ENCODE peak calls at places on chromosomes 6 and 20, in four cellular contexts. E is LoVo, W is activated gamma-delta T cell treated with Interleukin-2 at 50 U/mL for 16 hours, U is heart left ventricle. H is an unnamed sample.

GRCh38 chr6:47741807-47742206 is 40.0 kb upstream of the OPN5 start:
- DNase-seq in E (peak), U (peak), W (no peak), H (no peak)

GRCh38 chr6:157096522-157096921 is 226.8 kb downstream of the TMEM242 start:
- DNase-seq in U (no peak), W (no peak), E (no peak), H (no peak)

GRCh38 chr20:50120935-50121693 is 8.2 kb upstream of the UBE2V1 start:
- DNase-seq in W (peak), E (peak), U (peak), H (peak)

GRCh38 chr20:956330-956951 is 40.3 kb upstream of the ANGPT4 start:
- DNase-seq in U (peak), W (peak), E (peak), H (peak)

GRCh38 chr20:5482791-5483190 is 166.0 kb upstream of the PROKR2 start:
- DNase-seq in U (no peak), W (no peak), E (no peak), H (no peak)

GRCh38 chr20:51338692-51339440 is 203.7 kb downstream of the NFATC2 start:
- DNase-seq in U (no peak), E (no peak), W (no peak), H (no peak)

GRCh38 chr6:149965191-149966020 is 1.7 kb downstream of the ULBP1 start:
- DNase-seq in U (no peak), W (no peak), E (no peak), H (peak)

GRCh38 chr6:27668442-27669275 is 195.8 kb upstream of the ZNF184 start:
- DNase-seq in U (no peak), W (no peak), E (peak), H (peak)

GRCh38 chr6:109212683-109213082 is 117.4 kb downstream of the CEP57L1 start:
- DNase-seq in W (no peak), E (no peak), U (no peak), H (no peak)

GRCh38 chr6:151016107-151016506 is 150.6 kb downstream of the MTHFD1L start:
- DNase-seq in W (no peak), E (no peak), U (no peak), H (no peak)

GRCh38 chr20:57612436-57612835 is 7.8 kb downstream of the ZBP1 start:
- DNase-seq in W (no peak), E (no peak), U (no peak), H (no peak)

GRCh38 chr6:88483424-88483823 is 317.3 kb upstream of the CNR1 start:
- DNase-seq in U (no peak), W (no peak), E (no peak), H (no peak)

GRCh38 chr6:64727075-64727474 is 980.0 kb downstream of the EYS start:
- DNase-seq in W (no peak), U (no peak), E (no peak), H (no peak)

GRCh38 chr20:48965189-48965910 is 43.8 kb downstream of the ARFGEF2 start:
- DNase-seq in E (no peak), W (no peak), U (no peak), H (no peak)

GRCh38 chr6:36116066-36116465 is 14.2 kb upstream of the MAPK13 start:
- DNase-seq in E (no peak), U (no peak), W (no peak), H (no peak)

GRCh38 chr20:47175501-47175900 is 181.0 kb downstream of the ZMYND8 start:
- DNase-seq in E (no peak), U (peak), W (no peak), H (no peak)

GRCh38 chr6:128964233-128964755 is 81.4 kb downstream of the LAMA2 start:
- DNase-seq in U (no peak), W (no peak), E (no peak), H (no peak)

H was measured in immature natural killer cell.